ENCODE peak calls at places on chromosomes 6 and 20, in four cellular contexts. X is PC-3, E is neural progenitor cell, S is GM23338. K is an unnamed sample.

GRCh38 chr20:16411361-16411760 is 161.9 kb downstream of the KIF16B start:
- DNase-seq in X (no peak), E (no peak), S (no peak), K (no peak)

GRCh38 chr6:37680668-37681067 is 17.0 kb downstream of the MDGA1 start:
- DNase-seq in X (no peak), E (no peak), S (no peak), K (no peak)

GRCh38 chr20:24723953-24724352 is 225.1 kb upstream of the CST7 start:
- DNase-seq in X (no peak), E (no peak), S (no peak), K (no peak)

GRCh38 chr20:48760403-48760889 is 67.4 kb downstream of the PREX1 start:
- DNase-seq in X (peak), E (no peak), S (no peak), K (peak)

GRCh38 chr20:47720636-47721427 is 64.4 kb downstream of the SULF2 start:
- DNase-seq in X (no peak), E (no peak), S (no peak), K (no peak)

GRCh38 chr6:137547601-137548000 is 53.4 kb upstream of the OLIG3 start:
- DNase-seq in X (no peak), E (no peak), S (no peak), K (no peak)

GRCh38 chr6:152296648-152297376 is 340.4 kb downstream of the SYNE1 start:
- DNase-seq in X (no peak), E (no peak), S (peak), K (no peak)

GRCh38 chr6:52160468-52161104 is 25.6 kb upstream of the IL17A start:
- DNase-seq in X (no peak), E (no peak), S (no peak), K (no peak)

GRCh38 chr20:32970115-32970972 is 33.9 kb downstream of the SUN5 start:
- DNase-seq in X (no peak), E (no peak), S (no peak), K (no peak)

GRCh38 chr20:57108742-57109141 is 157.7 kb downstream of the BMP7 start:
- DNase-seq in X (no peak), E (peak), S (peak), K (no peak)

GRCh38 chr6:28737750-28738395 is 185.9 kb downstream of the TRIM27 start:
- DNase-seq in X (no peak), E (peak), S (peak), K (no peak)
- TF ChIP-seq EZH2 in X (no peak), E (no peak), S (peak), K (no peak)

GRCh38 chr6:77461796-77462195 is 1.5 kb downstream of the HTR1B start:
- DNase-seq in X (no peak), E (no peak), S (no peak), K (no peak)

GRCh38 chr6:77463881-77464867 is 883 bp upstream of the HTR1B start:
- DNase-seq in X (no peak), E (peak), S (peak), K (no peak)

GRCh38 chr6:77462359-77463307 is 658 bp downstream of the HTR1B start:
- DNase-seq in X (no peak), E (peak), S (peak), K (no peak)

GRCh38 chr6:77466055-77467028 is 3.1 kb upstream of the HTR1B start:
- DNase-seq in X (peak), E (peak), S (peak), K (no peak)

DNA sequence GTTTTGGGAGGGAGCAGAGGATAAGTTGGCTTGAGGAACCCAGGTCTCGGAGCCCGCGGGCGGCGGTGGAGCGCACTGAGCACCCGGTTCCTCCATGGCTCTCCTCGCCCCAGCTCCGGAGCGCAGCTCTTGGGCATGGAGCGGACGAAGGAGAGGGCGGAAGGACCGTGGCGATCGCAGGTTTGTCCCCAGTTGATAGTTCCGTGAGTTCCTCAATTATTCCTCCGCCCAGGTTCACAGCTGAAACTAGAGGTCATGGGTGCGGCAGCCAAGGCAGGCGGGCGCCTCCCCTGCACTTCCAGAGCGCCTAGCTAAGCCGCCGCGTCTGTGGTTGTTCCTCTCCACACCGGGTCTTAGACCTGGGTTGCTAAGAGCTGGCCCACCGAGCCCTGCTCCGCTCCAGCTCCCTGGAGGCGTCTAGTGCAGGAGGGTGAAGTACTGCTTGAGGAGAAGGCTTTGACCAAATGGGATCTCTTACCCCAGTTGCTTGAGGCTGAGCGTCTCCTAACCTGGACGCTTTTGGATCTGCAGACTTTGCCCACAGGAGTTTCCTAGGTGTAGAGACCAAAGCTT is at the start of gene HTR1B:
- DNase-seq in X (no peak), E (peak), S (peak), K (no peak)
- TF ChIP-seq EZH2 in X (no peak), E (peak), S (no peak), K (no peak)

GRCh38 chr6:110358536-110359148 is 493 bp upstream of the METTL24 start:
- DNase-seq in X (no peak), E (no peak), S (no peak), K (no peak)

GRCh38 chr6:110357298-110357695 is 852 bp downstream of the METTL24 start:
- DNase-seq in X (no peak), E (no peak), S (no peak), K (no peak)

GRCh38 chr6:110356778-110357177 is 1.4 kb downstream of the METTL24 start:
- DNase-seq in X (no peak), E (no peak), S (peak), K (no peak)

GRCh38 chr6:110359554-110359953 is 1.4 kb upstream of the METTL24 start:
- DNase-seq in X (no peak), E (no peak), S (no peak), K (no peak)

GRCh38 chr6:110357696-110358535 is at the start of gene METTL24:
- DNase-seq in X (no peak), E (peak), S (peak), K (no peak)
- TF ChIP-seq EZH2 in X (no peak), E (peak), S (no peak), K (no peak)

DNA sequence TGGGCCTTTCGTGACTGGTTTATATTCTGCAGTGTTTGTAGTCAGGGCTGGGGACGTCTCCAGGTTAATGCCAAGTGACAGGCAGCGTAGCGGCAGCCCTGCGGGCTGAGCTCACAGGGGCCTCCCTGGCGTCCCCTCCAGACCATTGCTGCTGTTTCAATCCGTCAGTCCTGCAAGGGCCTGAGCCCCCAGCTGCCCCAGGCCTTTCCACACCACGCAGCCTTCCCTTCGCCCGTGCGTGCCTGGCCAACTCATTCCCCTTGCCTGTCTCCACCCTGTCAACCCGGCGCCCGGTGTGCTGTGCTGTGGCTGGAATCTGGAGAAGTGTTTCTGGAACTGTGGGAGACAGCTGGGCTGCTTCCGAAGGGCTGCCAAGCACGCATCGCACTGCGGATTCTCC is 11.9 kb downstream of the BHLHE23 start:
- DNase-seq in X (no peak), E (no peak), S (no peak), K (no peak)
- TF ChIP-seq EZH2 in X (no peak), E (no peak), S (no peak), K (no peak)

DNA sequence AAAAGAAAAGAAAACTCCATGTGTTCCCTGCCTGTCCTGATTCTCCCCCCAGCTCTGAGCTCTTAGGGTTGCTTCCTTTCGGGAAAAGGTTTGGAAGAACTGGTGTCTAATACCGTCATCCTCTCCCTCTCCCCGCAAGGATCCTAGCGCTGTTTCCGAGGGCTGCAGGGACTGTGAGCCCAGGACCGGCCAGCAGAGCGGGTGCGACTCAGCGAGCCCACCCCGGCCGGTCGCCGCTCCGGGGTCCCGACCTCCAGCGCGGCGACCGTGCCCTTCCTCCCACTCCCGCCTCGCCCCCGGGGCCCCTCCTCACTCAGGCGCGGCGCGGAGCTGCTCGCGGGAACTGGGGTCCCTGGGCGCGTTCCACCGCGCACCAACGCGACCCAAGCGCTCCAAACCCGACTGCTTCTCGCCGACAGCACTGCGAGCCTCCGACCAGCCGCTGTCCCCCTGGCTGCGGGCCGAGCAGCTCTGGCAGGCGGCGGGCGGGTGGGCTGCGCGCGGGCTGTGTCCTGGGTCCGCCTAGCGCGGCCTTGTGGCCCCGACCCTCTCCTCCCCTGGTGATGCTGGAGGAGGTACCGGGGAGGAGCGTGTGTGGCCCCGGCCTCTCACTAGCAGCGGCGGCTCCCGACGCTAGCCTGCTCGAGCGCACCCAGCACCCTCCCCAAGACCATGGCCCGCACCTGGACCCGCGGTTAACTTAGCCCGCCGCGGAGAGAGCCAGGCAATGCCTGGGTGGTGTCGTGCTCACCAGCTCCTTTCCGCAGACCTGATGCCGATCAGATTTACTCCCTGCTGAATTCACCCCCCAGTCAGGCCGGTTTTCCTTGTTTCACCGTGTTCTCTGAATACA is at the start of gene PLA2G7:
- DNase-seq in X (peak), E (peak), S (peak), K (no peak)
- TF ChIP-seq EZH2 in X (no peak), E (peak), S (no peak), K (no peak)

GRCh38 chr20:62979310-62979709 is 26.8 kb downstream of the SLC17A9 start:
- DNase-seq in X (no peak), E (no peak), S (no peak), K (no peak)

GRCh38 chr20:62980970-62981369 is 25.8 kb downstream of the BHLHE23 start:
- DNase-seq in X (peak), E (peak), S (peak), K (peak)

GRCh38 chr20:62980380-62980960 is 26.3 kb downstream of the BHLHE23 start:
- DNase-seq in X (no peak), E (no peak), S (no peak), K (no peak)

GRCh38 chr20:62978559-62978938 is 26.0 kb downstream of the SLC17A9 start:
- DNase-seq in X (no peak), E (no peak), S (no peak), K (no peak)

GRCh38 chr20:62979876-62980373 is 26.8 kb downstream of the BHLHE23 start:
- DNase-seq in X (no peak), E (peak), S (no peak), K (no peak)
- TF ChIP-seq EZH2 in X (no peak), E (no peak), S (no peak), K (no peak)

GRCh38 chr6:27296106-27296783 is 15.8 kb downstream of the POM121L2 start:
- DNase-seq in X (peak), E (peak), S (peak), K (no peak)
- TF ChIP-seq EZH2 in X (no peak), E (no peak), S (no peak), K (no peak)

K was measured in DND-41.